ENCODE peak calls at places on chromosomes 12 and 14, in six cellular contexts. U is COR-L47, H is glomerular endothelial cell, L is aorta, A is HuH-7.5, I is NCI-H2029. J is an unnamed sample.

GRCh38 chr14:53306926-53307325 is 153.8 kb upstream of the DDHD1 start:
- DNase-seq in L (no peak), U (no peak), I (no peak), H (no peak), A (no peak), J (no peak)

GRCh38 chr14:97762386-97762785 is 965.2 kb downstream of the VRK1 start:
- DNase-seq in H (no peak), U (no peak), A (no peak), I (no peak), L (no peak), J (no peak)

GRCh38 chr14:30974628-30975027 is 50.8 kb upstream of the AP4S1 start:
- DNase-seq in I (peak; percentile 81), L (no peak), H (no peak), U (no peak), A (no peak), J (no peak)

GRCh38 chr12:23421556-23421955 is 527.9 kb downstream of the SOX5 start:
- DNase-seq in L (no peak), U (no peak), I (no peak), A (no peak), H (no peak), J (no peak)

GRCh38 chr12:3225154-3225795 is 148.1 kb downstream of the TSPAN9 start:
- DNase-seq in A (no peak), U (no peak), L (no peak), I (no peak), H (peak; percentile 68), J (peak; percentile 86)

GRCh38 chr12:109458771-109459208 is 18.3 kb downstream of the KCTD10 start:
- DNase-seq in L (no peak), I (peak; percentile 67), H (no peak), U (peak; percentile 9), A (no peak), J (no peak)

GRCh38 chr12:69066420-69067373 is 133.7 kb upstream of the CPM start:
- DNase-seq in H (no peak), I (peak; percentile 32), L (no peak), U (no peak), A (no peak), J (no peak)

GRCh38 chr12:115464008-115464672 is 780.2 kb upstream of the TBX3 start:
- DNase-seq in U (no peak), I (no peak), L (no peak), A (no peak), H (no peak), J (no peak)

GRCh38 chr14:39939023-39939422 is 506.8 kb upstream of the FBXO33 start:
- DNase-seq in L (no peak), A (no peak), H (no peak), U (no peak), I (no peak), J (no peak)

GRCh38 chr12:11949738-11950403 is 120.9 kb upstream of the BCL2L14 start:
- DNase-seq in L (no peak), U (peak; percentile 43), H (no peak), I (peak; percentile 84), A (no peak), J (no peak)

GRCh38 chr14:73014105-73014504 is 12.8 kb downstream of the ZFYVE1 start:
- DNase-seq in L (no peak), A (no peak), I (no peak), U (no peak), H (no peak), J (no peak)

GRCh38 chr14:28661171-28661772 is 105.3 kb upstream of the FOXG1 start:
- DNase-seq in I (no peak), U (no peak), H (no peak), A (no peak), L (no peak), J (no peak)

GRCh38 chr12:54060975-54061778 is 7.5 kb downstream of the HOXC4 start:
- DNase-seq in I (no peak), U (no peak), A (no peak), L (no peak), H (no peak), J (no peak)

GRCh38 chr14:81269100-81269978 is 48.6 kb upstream of the GTF2A1 start:
- DNase-seq in I (peak; percentile 28), U (peak; percentile 52), H (peak; percentile 33), L (no peak), A (peak; percentile 67), J (peak; percentile 13)

J was measured in pulmonary artery endothelial cell.